ENCODE peak calls at places on chromosome 7, in nine cellular contexts. L is tibial nerve, R is H1, O is heart left ventricle, P is Panc1, E is mammary epithelial cell, G is cardiac muscle cell, A is neural progenitor cell, J is fibroblast of lung. T is an unnamed sample. For H3K9me3, the result is how much of the 10 kb centered on the place peaks cover.

GRCh38 chr7:80889525-80889924 is 29.3 kb downstream of the SEMA3C start:
- DNase-seq in A (no peak), G (no peak), R (no peak), L (no peak), P (no peak), J (no peak), E (no peak), O (no peak), T (no peak)

GRCh38 chr7:84274029-84274638 is 79.5 kb upstream of the SEMA3A start:
- DNase-seq in O (no peak), E (no peak), A (peak), G (peak), J (peak), R (no peak), P (no peak), L (no peak), T (no peak)

GRCh38 chr7:127895360-127895759 is 135.9 kb downstream of the LRRC4 start:
- DNase-seq in G (no peak), E (no peak), A (no peak), L (no peak), O (no peak), P (no peak), R (no peak), J (no peak), T (no peak)

GRCh38 chr7:140581411-140581810 is 59.2 kb downstream of the DENND2A start:
- DNase-seq in G (no peak), A (no peak), E (no peak), P (no peak), L (no peak), O (no peak), J (no peak), R (no peak), T (no peak)

GRCh38 chr7:153590571-153590970 is 461.6 kb upstream of the DPP6 start:
- DNase-seq in R (no peak), P (no peak), A (no peak), J (no peak), G (no peak), L (no peak), E (no peak), O (no peak), T (no peak)

GRCh38 chr7:87920578-87920977 is 13.5 kb upstream of the ADAM22 start:
- DNase-seq in G (peak), E (no peak), J (no peak), L (no peak), R (no peak), O (no peak), A (no peak), P (no peak), T (no peak)

GRCh38 chr7:4631664-4632171 is 50.4 kb upstream of the FOXK1 start:
- DNase-seq in J (peak), A (peak), L (peak), P (peak), G (peak), E (peak), R (peak), O (peak), T (peak)

GRCh38 chr7:20596653-20597052 is 18.8 kb upstream of the ABCB5 start:
- DNase-seq in P (peak), E (peak), J (peak), R (no peak), L (no peak), O (no peak), G (peak), A (no peak), T (no peak)

GRCh38 chr7:126411032-126411820 is 841.5 kb downstream of the GRM8 start:
- DNase-seq in E (no peak), J (peak), L (no peak), G (no peak), O (no peak), R (no peak), A (no peak), P (no peak), T (no peak)

GRCh38 chr7:142528608-142529408 is 220.5 kb upstream of the PRSS1 start:
- DNase-seq in P (no peak), A (no peak), E (no peak), R (no peak), O (no peak), G (no peak), J (no peak), L (no peak), T (no peak)

GRCh38 chr7:1689356-1689755 is 19.3 kb downstream of the ELFN1 start:
- DNase-seq in J (no peak), P (no peak), O (peak), A (peak), E (no peak), G (no peak), R (no peak), L (no peak), T (peak)

GRCh38 chr7:37142943-37143342 is 305.7 kb downstream of the ELMO1 start:
- DNase-seq in L (no peak), O (no peak), G (no peak), E (no peak), R (no peak), A (peak), J (no peak), P (no peak), T (no peak)

GRCh38 chr7:142409471-142409870 is 151.6 kb upstream of the PRSS58 start:
- DNase-seq in G (no peak), A (no peak), E (no peak), L (no peak), O (no peak), P (no peak), J (no peak), R (no peak), T (no peak)

GRCh38 chr7:133858311-133858710 is 268.8 kb upstream of the LRGUK start:
- DNase-seq in J (no peak), G (no peak), E (peak), O (no peak), L (no peak), R (no peak), A (no peak), P (no peak), T (no peak)

GRCh38 chr7:83486536-83486935 is 162.4 kb downstream of the SEMA3E start:
- DNase-seq in O (no peak), P (no peak), E (peak), R (no peak), L (no peak), G (no peak), A (no peak), J (no peak), T (no peak)

GRCh38 chr7:33692956-33693355 is 212.4 kb upstream of the BMPER start:
- DNase-seq in E (peak), P (no peak), A (no peak), L (no peak), G (peak), O (no peak), J (peak), R (no peak), T (no peak)

GRCh38 chr7:380724-381210 is 90.8 kb downstream of the FOXL3 start:
- DNase-seq in E (no peak), O (peak), J (no peak), A (peak), G (no peak), P (no peak), R (no peak), L (no peak), T (no peak)

GRCh38 chr7:40780431-40780830 is 645.6 kb downstream of the SUGCT start:
- DNase-seq in P (no peak), A (no peak), E (no peak), G (no peak), O (no peak), J (peak), L (no peak), R (no peak), T (no peak)

GRCh38 chr7:66348959-66349358 is 143.8 kb downstream of the TPST1 start:
- DNase-seq in P (no peak), J (no peak), E (peak), O (no peak), G (no peak), A (no peak), R (no peak), L (no peak), T (no peak)

GRCh38 chr7:139543801-139544603 is 20.5 kb downstream of the CLEC2L start:
- DNase-seq in R (no peak), E (no peak), G (no peak), J (no peak), P (no peak), A (peak), L (no peak), O (no peak), T (no peak)

GRCh38 chr7:139133335-139134139 is 24.0 kb upstream of the ZC3HAV1 start:
- DNase-seq in P (peak), G (peak), E (peak), L (peak), R (peak), A (peak), J (peak), O (peak), T (peak)

GRCh38 chr7:156155988-156156733 is 343.9 kb upstream of the SHH start:
- DNase-seq in G (no peak), J (no peak), E (no peak), L (no peak), O (no peak), R (no peak), P (no peak), A (peak), T (no peak)
- H3K9me3 ChIP-seq in G (under half), J (under half), E (under half), L (under half), O (under half), R (under half), P (under half), A (under half), T (under half)

GRCh38 chr7:102173669-102174068 is 113.0 kb upstream of the SH2B2 start:
- DNase-seq in R (no peak), A (no peak), G (no peak), E (no peak), P (no peak), J (no peak), O (no peak), L (no peak), T (no peak)

GRCh38 chr7:102167254-102167653 is 119.4 kb upstream of the SH2B2 start:
- DNase-seq in A (no peak), O (no peak), J (no peak), P (no peak), E (no peak), L (no peak), R (no peak), G (no peak), T (no peak)

GRCh38 chr7:102169651-102170416 is 116.8 kb upstream of the SH2B2 start:
- DNase-seq in R (no peak), P (no peak), E (no peak), A (no peak), G (peak), L (no peak), O (no peak), J (peak), T (no peak)

GRCh38 chr7:102175423-102176170 is 111.1 kb upstream of the SH2B2 start:
- DNase-seq in R (no peak), O (no peak), P (no peak), J (no peak), E (no peak), G (no peak), A (no peak), L (no peak), T (no peak)

DNA sequence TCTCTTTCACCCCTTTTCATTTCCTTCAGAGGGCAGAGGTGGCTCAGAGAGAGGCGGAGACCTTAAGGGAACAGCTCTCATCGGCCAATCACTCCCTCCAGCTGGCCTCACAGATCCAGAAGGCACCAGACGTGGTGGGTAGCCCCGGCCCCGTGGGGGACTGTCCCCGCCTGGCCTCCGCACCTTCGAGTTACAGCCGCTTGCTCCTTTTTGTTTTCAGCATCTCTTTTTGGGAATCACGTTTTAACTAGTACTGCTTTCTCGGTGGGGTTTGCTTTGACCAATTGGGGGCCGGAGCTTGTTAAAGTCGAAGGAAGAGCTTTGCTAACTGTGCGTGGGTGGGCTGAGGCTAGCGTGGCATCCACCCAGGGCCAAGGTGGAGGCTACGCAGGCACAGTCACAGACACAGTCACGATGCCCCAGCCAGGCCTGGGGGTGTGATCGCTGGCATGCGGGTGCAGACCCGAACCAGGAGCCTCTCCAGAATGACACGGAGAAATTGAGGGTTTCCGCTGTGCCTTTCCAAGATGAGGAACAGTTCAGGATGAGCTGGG is 116.2 kb upstream of the SH2B2 start:
- DNase-seq in A (peak), R (no peak), O (no peak), G (peak), J (peak), P (no peak), L (no peak), E (no peak), T (no peak)
- H3K4me3 ChIP-seq in A (no peak), R (no peak), O (no peak), G (no peak), J (no peak), P (no peak), L (peak), E (no peak), T (no peak)

GRCh38 chr7:64515781-64516180 is 47.1 kb downstream of the ZNF680 start:
- DNase-seq in A (no peak), P (no peak), E (no peak), L (no peak), J (no peak), R (no peak), O (no peak), G (peak), T (no peak)

GRCh38 chr7:64515330-64515729 is 47.5 kb downstream of the ZNF680 start:
- DNase-seq in J (peak), G (peak), P (no peak), E (peak), O (no peak), A (no peak), L (no peak), R (no peak), T (no peak)

GRCh38 chr7:64521409-64521984 is 41.4 kb downstream of the ZNF680 start:
- DNase-seq in J (no peak), A (no peak), E (no peak), O (no peak), L (no peak), G (no peak), R (no peak), P (no peak), T (no peak)

DNA sequence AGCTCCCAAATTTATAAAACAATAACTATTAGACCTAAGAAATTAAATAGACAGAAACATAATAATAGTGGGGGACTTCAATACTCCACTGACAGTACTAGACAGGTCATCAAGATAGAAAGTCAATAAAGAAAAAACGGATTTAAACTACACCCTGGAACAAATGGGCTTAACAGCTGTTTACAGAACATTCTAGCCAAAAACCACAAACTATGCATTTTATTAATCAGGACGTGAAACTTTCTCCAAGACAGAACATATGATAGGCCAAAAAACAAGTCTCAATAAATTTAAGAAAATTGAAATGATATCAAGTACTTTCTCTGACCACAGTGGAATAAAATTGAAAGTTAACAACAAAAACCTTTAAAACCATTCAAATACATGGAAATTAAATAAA is 46.4 kb downstream of the ZNF680 start:
- DNase-seq in L (no peak), J (no peak), G (peak), P (no peak), A (no peak), O (no peak), R (no peak), E (no peak), T (no peak)
- H3K9me3 ChIP-seq in L (under half), J (under half), G (under half), P (half or more), A (under half), O (under half), R (under half), E (under half), T (under half)

GRCh38 chr7:130908345-130909160 is 174.5 kb upstream of the KLF14 start:
- DNase-seq in A (no peak), L (no peak), E (no peak), G (no peak), O (no peak), R (no peak), P (peak), J (no peak), T (no peak)
- H3K4me3 ChIP-seq in A (no peak), L (no peak), E (no peak), G (no peak), O (no peak), R (no peak), P (peak), J (peak), T (no peak)

GRCh38 chr7:18894155-18894554 is 223.3 kb downstream of the TWIST1 start:
- DNase-seq in G (no peak), A (no peak), L (no peak), R (no peak), P (no peak), J (no peak), O (no peak), E (no peak), T (no peak)

GRCh38 chr7:18893156-18893555 is 224.3 kb downstream of the TWIST1 start:
- DNase-seq in J (no peak), A (no peak), E (no peak), L (no peak), O (no peak), R (no peak), G (no peak), P (no peak), T (no peak)

GRCh38 chr7:18895456-18895855 is 222.0 kb downstream of the TWIST1 start:
- DNase-seq in L (no peak), A (no peak), G (peak), O (no peak), E (peak), J (peak), P (peak), R (no peak), T (no peak)

GRCh38 chr7:18900236-18900635 is 217.2 kb downstream of the TWIST1 start:
- DNase-seq in L (no peak), G (no peak), J (no peak), R (no peak), O (no peak), E (no peak), A (no peak), P (no peak), T (peak)

GRCh38 chr7:18896343-18896975 is 221.0 kb downstream of the TWIST1 start:
- DNase-seq in R (no peak), E (no peak), L (no peak), A (no peak), J (peak), G (peak), O (no peak), P (no peak), T (no peak)
- H3K9me3 ChIP-seq in R (under half), E (under half), L (under half), A (under half), J (under half), G (under half), O (under half), P (under half), T (under half)

GRCh38 chr7:77693830-77694583 is 2.3 kb upstream of the RSBN1L start:
- DNase-seq in R (no peak), J (no peak), A (no peak), P (no peak), G (no peak), O (no peak), L (no peak), E (no peak), T (no peak)
- H3K4me3 ChIP-seq in R (peak), J (peak), A (peak), P (peak), G (peak), O (no peak), L (peak), E (no peak), T (no peak)

GRCh38 chr7:158278745-158279320 is 308.8 kb downstream of the PTPRN2 start:
- DNase-seq in E (no peak), J (no peak), O (peak), A (no peak), P (no peak), G (no peak), R (no peak), L (no peak), T (no peak)
- H3K9me3 ChIP-seq in E (under half), J (under half), O (under half), A (under half), P (under half), G (under half), R (under half), L (under half), T (under half)

GRCh38 chr7:11776083-11776482 is 55.9 kb downstream of the THSD7A start:
- DNase-seq in G (no peak), P (no peak), J (no peak), A (no peak), R (no peak), O (no peak), E (no peak), L (no peak), T (no peak)
- H3K4me3 ChIP-seq in G (no peak), P (no peak), J (no peak), A (no peak), R (no peak), O (no peak), E (no peak), L (no peak), T (no peak)

GRCh38 chr7:129433823-129434171 is 435 bp upstream of the STRIP2 start:
- DNase-seq in P (peak), O (no peak), R (no peak), E (no peak), G (no peak), J (no peak), L (peak), A (peak), T (no peak)

GRCh38 chr7:129436335-129436923 is 2.2 kb downstream of the STRIP2 start:
- DNase-seq in G (no peak), L (no peak), J (no peak), R (no peak), E (no peak), A (no peak), O (no peak), P (no peak), T (peak)

GRCh38 chr7:129435414-129435829 is 1.2 kb downstream of the STRIP2 start:
- DNase-seq in A (no peak), O (no peak), G (no peak), R (no peak), E (no peak), J (no peak), L (no peak), P (no peak), T (no peak)

GRCh38 chr7:129434846-129435318 is 650 bp downstream of the STRIP2 start:
- DNase-seq in E (peak), A (peak), J (peak), L (no peak), P (no peak), O (no peak), R (no peak), G (peak), T (peak)

DNA sequence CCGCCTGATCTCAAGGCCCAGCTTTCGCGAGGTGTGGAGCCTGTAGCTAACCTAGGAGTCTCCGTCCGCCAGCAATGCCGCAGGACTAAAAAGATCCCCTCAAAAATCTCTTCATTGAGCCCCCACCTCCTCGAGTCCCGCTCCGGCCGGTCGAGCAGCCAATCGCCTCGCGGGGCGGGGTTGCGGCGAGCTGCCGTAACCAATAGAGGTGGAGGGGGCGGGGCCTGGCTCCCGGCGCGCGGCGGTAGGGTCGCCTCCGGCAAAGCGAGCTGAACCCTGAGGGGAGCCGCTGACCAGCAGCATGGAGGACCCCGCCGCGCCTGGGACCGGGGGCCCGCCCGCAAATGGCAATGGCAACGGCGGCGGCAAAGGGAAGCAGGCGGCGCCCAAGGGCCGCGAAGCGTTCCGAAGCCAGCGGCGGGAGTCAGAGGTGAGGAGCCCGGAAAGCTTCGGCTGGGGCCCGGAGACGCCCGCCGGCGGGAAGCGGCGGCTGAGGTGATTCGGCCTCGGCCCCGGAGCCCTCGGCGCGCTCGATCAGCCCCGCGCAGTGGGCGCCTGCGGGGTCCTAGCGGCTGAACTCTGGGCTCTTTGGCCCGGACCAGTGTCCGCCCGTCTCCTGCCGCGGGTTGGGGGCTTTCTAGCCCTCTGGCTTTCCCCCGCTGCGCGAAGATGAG is at the start of gene STRIP2:
- DNase-seq in R (peak), J (peak), O (peak), L (peak), P (no peak), A (peak), G (peak), E (peak), T (peak)
- H3K9me3 ChIP-seq in R (under half), J (under half), O (under half), L (under half), P (under half), A (under half), G (under half), E (under half), T (under half)